ENCODE peak calls at places on chromosome 3, in seven cellular contexts. W is endothelial cell of umbilical vein, I is heart right ventricle, M is hepatocyte, D is A549, Y is ovary, O is endodermal cell. E is an unnamed sample. For H3K9me3, the result is how much of the 10 kb centered on the place peaks cover.

GRCh38 chr3:23244642-23245041 is 41.5 kb downstream of the UBE2E2 start:
- DNase-seq in W (no peak), I (no peak), M (no peak), D (no peak), Y (no peak), O (no peak), E (no peak)

GRCh38 chr3:11514191-11514770 is 129.4 kb downstream of the VGLL4 start:
- DNase-seq in W (peak), I (no peak), M (peak), D (no peak), Y (no peak), O (no peak), E (peak)

GRCh38 chr3:153215971-153216370 is 53.9 kb downstream of the RAP2B start:
- DNase-seq in W (peak), I (no peak), M (peak), D (no peak), Y (no peak), O (no peak), E (no peak)

GRCh38 chr3:133989931-133990702 is 39.6 kb downstream of the SLCO2A1 start:
- DNase-seq in W (no peak), I (no peak), M (no peak), D (no peak), Y (no peak), O (peak), E (no peak)

GRCh38 chr3:185308126-185308754 is 54.4 kb upstream of the EHHADH start:
- DNase-seq in W (peak), I (no peak), M (peak), D (no peak), Y (no peak), O (peak), E (no peak)

GRCh38 chr3:15097889-15098288 is 1.1 kb downstream of the RBSN start:
- DNase-seq in W (no peak), I (no peak), M (no peak), D (no peak), Y (no peak), O (no peak), E (no peak)

GRCh38 chr3:51110586-51110985 is 274.5 kb upstream of the MANF start:
- DNase-seq in W (no peak), I (no peak), M (no peak), D (no peak), Y (no peak), O (no peak), E (no peak)

GRCh38 chr3:11717301-11717700 is 73.6 kb upstream of the VGLL4 start:
- DNase-seq in W (peak), I (no peak), M (no peak), D (no peak), Y (no peak), O (no peak), E (no peak)

GRCh38 chr3:46833346-46834300 is 29.6 kb downstream of the MYL3 start:
- DNase-seq in W (no peak), I (no peak), M (no peak), D (no peak), Y (no peak), O (no peak), E (no peak)

GRCh38 chr3:135368316-135368715 is 573.3 kb downstream of the EPHB1 start:
- DNase-seq in W (no peak), I (no peak), M (no peak), D (no peak), Y (no peak), O (no peak), E (no peak)

GRCh38 chr3:34189133-34189532 is 390.7 kb downstream of the PDCD6IP start:
- DNase-seq in W (no peak), I (no peak), M (no peak), D (no peak), Y (no peak), O (no peak), E (no peak)

GRCh38 chr3:106839576-106840280 is 537.5 kb upstream of the CCDC54 start:
- DNase-seq in W (peak), I (no peak), M (no peak), D (no peak), Y (no peak), O (no peak), E (no peak)

GRCh38 chr3:27504749-27505148 is 20.6 kb upstream of the SLC4A7 start:
- DNase-seq in W (no peak), I (no peak), M (no peak), D (no peak), Y (no peak), O (no peak), E (no peak)

GRCh38 chr3:459376-459710 is 262.8 kb downstream of the CHL1 start:
- DNase-seq in W (no peak), I (no peak), M (no peak), D (no peak), Y (no peak), O (no peak), E (no peak)

GRCh38 chr3:464255-464654 is 267.7 kb downstream of the CHL1 start:
- DNase-seq in W (no peak), I (no peak), M (no peak), D (no peak), Y (no peak), O (no peak), E (no peak)

GRCh38 chr3:462851-463250 is 266.3 kb downstream of the CHL1 start:
- DNase-seq in W (no peak), I (no peak), M (no peak), D (no peak), Y (no peak), O (no peak), E (no peak)

GRCh38 chr3:468172-468571 is 271.6 kb downstream of the CHL1 start:
- DNase-seq in W (no peak), I (no peak), M (peak), D (no peak), Y (no peak), O (no peak), E (no peak)

GRCh38 chr3:463793-464192 is 267.2 kb downstream of the CHL1 start:
- DNase-seq in W (no peak), I (no peak), M (no peak), D (no peak), Y (no peak), O (no peak), E (no peak)
- H3K9me3 ChIP-seq in W (under half), I (under half), M (under half), D (under half), Y (under half), O (half or more), E (under half)

GRCh38 chr3:908839-909238 is 184.0 kb upstream of the CNTN6 start:
- DNase-seq in W (no peak), I (no peak), M (peak), D (no peak), Y (no peak), O (peak), E (no peak)
- TF ChIP-seq CTCF in W (no peak), I (no peak), M (peak), D (no peak), Y (no peak), O (peak), E (no peak)

DNA sequence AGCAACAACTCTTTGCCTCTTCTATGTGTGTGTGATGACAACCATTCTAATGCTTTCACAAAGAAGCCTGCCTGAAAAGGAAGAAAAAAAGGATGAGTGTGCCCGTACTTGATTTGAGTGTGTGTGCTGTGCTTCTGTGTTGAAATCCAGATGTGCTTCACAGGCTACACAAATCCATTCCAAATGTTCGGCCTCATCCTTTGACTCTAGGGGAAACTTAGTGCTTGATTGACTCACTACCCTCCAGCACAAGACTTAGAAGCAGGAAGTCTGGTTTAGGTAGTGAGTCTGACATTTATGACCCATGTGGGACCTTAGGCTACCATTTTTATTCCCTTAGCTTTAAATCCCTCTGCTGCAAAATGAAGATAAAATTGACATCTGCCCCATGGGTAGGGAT is 108.8 kb upstream of the PLAAT1 start:
- DNase-seq in W (no peak), I (no peak), M (no peak), D (no peak), Y (no peak), O (no peak), E (no peak)
- H3K9me3 ChIP-seq in W (under half), I (under half), M (under half), D (under half), Y (under half), O (under half), E (under half)

GRCh38 chr3:41710646-41711388 is 251.1 kb downstream of the ULK4 start:
- DNase-seq in W (peak), I (no peak), M (no peak), D (no peak), Y (no peak), O (peak), E (no peak)

GRCh38 chr3:41717591-41718093 is 244.3 kb downstream of the ULK4 start:
- DNase-seq in W (no peak), I (no peak), M (no peak), D (no peak), Y (no peak), O (no peak), E (no peak)

GRCh38 chr3:41711656-41712055 is 250.2 kb downstream of the ULK4 start:
- DNase-seq in W (peak), I (no peak), M (no peak), D (no peak), Y (no peak), O (no peak), E (no peak)

GRCh38 chr3:41715376-41715775 is 246.5 kb downstream of the ULK4 start:
- DNase-seq in W (no peak), I (no peak), M (no peak), D (no peak), Y (no peak), O (no peak), E (no peak)

GRCh38 chr3:41716391-41716910 is 245.5 kb downstream of the ULK4 start:
- DNase-seq in W (peak), I (no peak), M (peak), D (peak), Y (no peak), O (no peak), E (no peak)
- TF ChIP-seq CTCF in W (no peak), I (peak), M (peak), D (peak), Y (no peak), O (no peak), E (peak)

GRCh38 chr3:44734646-44735168 is 5.3 kb downstream of the ZNF501 start:
- DNase-seq in W (no peak), I (no peak), M (no peak), D (no peak), Y (no peak), O (no peak), E (no peak)

GRCh38 chr3:44729384-44729910 is at the start of gene ZNF501:
- DNase-seq in W (peak), I (peak), M (peak), D (no peak), Y (peak), O (peak), E (peak)
- H3K9me3 ChIP-seq in W (under half), I (half or more), M (under half), D (half or more), Y (under half), O (half or more), E (half or more)

GRCh38 chr3:52742418-52743041 is 28.2 kb downstream of the NEK4 start:
- DNase-seq in W (peak), I (no peak), M (peak), D (peak), Y (no peak), O (no peak), E (no peak)
- TF ChIP-seq CTCF in W (peak), I (peak), M (peak), D (peak), Y (no peak), O (peak), E (peak)

GRCh38 chr3:93910085-93910484 is 63.6 kb downstream of the PROS1 start:
- DNase-seq in W (no peak), I (no peak), M (no peak), D (no peak), Y (no peak), O (no peak), E (no peak)

GRCh38 chr3:93904568-93904967 is 69.1 kb downstream of the PROS1 start:
- DNase-seq in W (no peak), I (no peak), M (no peak), D (no peak), Y (no peak), O (no peak), E (no peak)

GRCh38 chr3:93907132-93907531 is 66.6 kb downstream of the PROS1 start:
- DNase-seq in W (no peak), I (no peak), M (no peak), D (no peak), Y (no peak), O (no peak), E (no peak)

DNA sequence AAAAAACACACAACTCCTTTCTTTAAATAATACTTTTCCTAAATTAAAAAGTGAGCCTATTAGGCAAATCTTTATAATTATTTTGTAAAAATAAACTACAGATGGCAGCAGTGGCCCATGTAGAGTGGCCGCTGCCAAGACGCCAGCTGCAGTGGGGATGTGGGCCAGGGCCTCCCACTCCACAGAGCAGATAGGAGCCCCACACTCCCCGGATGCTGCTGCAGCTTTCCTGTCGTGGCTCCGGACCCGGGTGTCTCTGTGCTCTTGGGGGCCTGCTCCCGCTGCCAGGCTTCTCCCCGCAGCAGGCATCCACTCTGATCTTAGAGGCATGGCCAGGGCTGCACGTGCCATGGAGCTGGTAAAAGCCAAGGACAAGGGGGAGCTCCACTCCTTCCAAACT is 67.5 kb downstream of the PROS1 start:
- DNase-seq in W (no peak), I (peak), M (no peak), D (peak), Y (peak), O (no peak), E (no peak)
- H3K9me3 ChIP-seq in W (under half), I (under half), M (under half), D (under half), Y (under half), O (half or more), E (under half)

GRCh38 chr3:8900065-8900464 is 63.2 kb downstream of the RAD18 start:
- DNase-seq in W (no peak), I (no peak), M (no peak), D (no peak), Y (no peak), O (no peak), E (no peak)
- TF ChIP-seq CTCF in W (no peak), I (no peak), M (no peak), D (no peak), Y (no peak), O (no peak), E (no peak)

DNA sequence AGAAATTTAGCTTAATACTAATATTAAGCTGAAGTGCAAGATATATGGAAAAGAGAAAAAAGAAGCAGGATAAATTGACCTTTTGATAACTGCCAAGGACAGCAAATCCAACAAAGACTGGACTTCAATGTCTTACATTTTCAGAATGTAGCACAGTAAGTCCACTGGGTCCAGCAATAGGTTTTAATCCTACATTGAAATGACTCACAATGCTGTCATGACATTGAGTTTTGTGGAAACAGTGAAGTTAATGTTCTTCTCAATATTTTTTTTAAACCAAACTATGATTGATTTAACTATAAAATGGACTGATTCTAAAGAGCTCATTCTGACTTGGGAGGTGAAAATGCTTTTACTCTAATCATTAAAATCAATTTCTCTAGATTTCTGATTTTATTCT is 166.6 kb upstream of the ZNF717 start:
- DNase-seq in W (no peak), I (no peak), M (no peak), D (no peak), Y (no peak), O (no peak), E (no peak)
- H3K9me3 ChIP-seq in W (under half), I (under half), M (under half), D (under half), Y (under half), O (under half), E (under half)

GRCh38 chr3:30631237-30631961 is 25.0 kb downstream of the TGFBR2 start:
- DNase-seq in W (peak), I (no peak), M (no peak), D (no peak), Y (no peak), O (no peak), E (no peak)
- TF ChIP-seq CTCF in W (no peak), I (no peak), M (no peak), D (no peak), Y (no peak), O (peak), E (no peak)